ENCODE peak calls at places on chromosomes 16 and 17, in nine cellular contexts. B is stimulated activated CD8-positive, alpha-beta memory T cell treated with anti-CD3 and anti-CD28 coated beads, Interleukin-12 subunit alpha, Interleukin-12 subunit beta, amount 100 ng/mL, for 4 hours; M is CD4-positive, alpha-beta T cell; N is activated CD8-positive, alpha-beta memory T cell treated with anti-CD3 and anti-CD28 coated beads, Interleukin-2, amount 50 U/mL, for 4 hours; V is NCI-H774; Y is non-pigmented ciliary epithelial cell; Z is suprapubic skin; K is ACHN; O is psoas muscle. H is an unnamed sample.

GRCh38 chr16:23152386-23153178 is 3.3 kb upstream of the USP31 start:
- DNase-seq in M (no peak), O (no peak), V (no peak), Y (no peak), Z (no peak), B (no peak), N (no peak), K (no peak), H (no peak)

GRCh38 chr17:58710948-58711552 is 18.6 kb downstream of the RAD51C start:
- DNase-seq in Z (no peak), Y (no peak), K (peak), N (peak), M (no peak), V (peak), B (no peak), O (no peak), H (no peak)

GRCh38 chr17:37607637-37608368 is 1.4 kb downstream of the SYNRG start:
- DNase-seq in B (no peak), O (no peak), V (no peak), N (no peak), M (peak), Y (no peak), K (no peak), Z (no peak), H (no peak)

GRCh38 chr17:75151893-75152292 is 2.4 kb downstream of the JPT1 start:
- DNase-seq in V (no peak), N (no peak), O (no peak), B (no peak), M (no peak), Z (no peak), K (no peak), Y (no peak), H (no peak)

GRCh38 chr16:11129378-11129781 is 126.6 kb downstream of the SOCS1 start:
- DNase-seq in M (no peak), O (no peak), B (no peak), K (no peak), Y (no peak), N (no peak), V (no peak), Z (no peak), H (no peak)

GRCh38 chr17:42518046-42518754 is 17.8 kb upstream of the NAGLU start:
- DNase-seq in Z (peak), O (peak), B (no peak), Y (peak), N (no peak), K (peak), V (no peak), M (no peak), H (peak)

GRCh38 chr16:73279451-73279850 is 231.5 kb upstream of the ZFHX3 start:
- DNase-seq in Y (no peak), V (no peak), N (no peak), O (no peak), B (no peak), Z (no peak), K (no peak), M (no peak), H (no peak)

GRCh38 chr16:21663889-21664647 is at the start of gene OTOA:
- DNase-seq in O (no peak), B (peak), V (no peak), N (peak), M (peak), Z (peak), Y (no peak), K (no peak), H (no peak)

GRCh38 chr17:78108726-78109488 is 19.6 kb downstream of the TMC6 start:
- DNase-seq in Z (peak), K (no peak), Y (no peak), N (no peak), M (no peak), O (no peak), B (no peak), V (no peak), H (no peak)

GRCh38 chr16:7405166-7405565 is 72.5 kb downstream of the RBFOX1 start:
- DNase-seq in V (peak), Y (no peak), N (no peak), K (peak), Z (no peak), O (peak), B (no peak), M (no peak), H (peak)

GRCh38 chr17:78128616-78129384 is at the start of gene TMC6:
- DNase-seq in V (peak), Y (no peak), Z (peak), M (peak), K (peak), O (no peak), N (peak), B (peak), H (peak)

GRCh38 chr17:42247734-42248133 is 28.5 kb downstream of the STAT5B start:
- DNase-seq in M (no peak), O (peak), Y (no peak), K (peak), N (no peak), V (no peak), B (no peak), Z (no peak), H (no peak)

GRCh38 chr16:20430948-20431347 is 20.4 kb upstream of the ACSM2A start:
- DNase-seq in K (no peak), B (no peak), Z (no peak), V (no peak), N (no peak), O (no peak), M (no peak), Y (no peak), H (no peak)

GRCh38 chr16:89374393-89374948 is 115.9 kb downstream of the ANKRD11 start:
- DNase-seq in K (no peak), M (no peak), V (no peak), N (no peak), B (no peak), Z (no peak), O (no peak), Y (no peak), H (peak)

GRCh38 chr16:58329147-58329546 is 34.3 kb upstream of the PRSS54 start:
- DNase-seq in V (no peak), K (no peak), N (no peak), B (no peak), Z (no peak), O (no peak), Y (peak), M (no peak), H (no peak)